ENCODE peak calls at places on chromosomes 7 and 10, in eight cellular contexts. I is AG09319; U is lower leg skin; H is activated CD4-positive, alpha-beta T cell treated with anti-CD3 and anti-CD28 coated beads, Interleukin-2, amount 50 U/mL, for 1 hour; X is A172; K is NCI-H748 treated with DMSO at 0.1 percent for 48 hours; L is HS-27A; E is GM12864. D is an unnamed sample.
A peak's percentile ranks its signal among the peaks of the same experiment; 100 is the strongest.

GRCh38 chr7:102415685-102416225 is 17.6 kb upstream of the ORAI2 start:
- DNase-seq in I (no peak), U (no peak), H (peak; percentile 35), X (no peak), K (no peak), L (no peak), E (no peak), D (no peak)

GRCh38 chr10:93673791-93674190 is 28.6 kb downstream of the FRA10AC1 start:
- DNase-seq in I (no peak), U (no peak), H (no peak), X (no peak), K (no peak), L (no peak), E (no peak), D (no peak)

GRCh38 chr10:99460070-99460469 is 29.6 kb upstream of the GOT1 start:
- DNase-seq in I (no peak), U (no peak), H (no peak), X (no peak), K (no peak), L (no peak), E (no peak), D (no peak)

GRCh38 chr7:5204546-5204945 is 14.5 kb downstream of the WIPI2 start:
- DNase-seq in I (no peak), U (no peak), H (no peak), X (no peak), K (no peak), L (no peak), E (no peak), D (no peak)

GRCh38 chr10:110006358-110007170 is 1.2 kb upstream of the ADD3 start:
- DNase-seq in I (no peak), U (peak; percentile 93), H (peak; percentile 10), X (peak; percentile 31), K (peak; percentile 8), L (peak; percentile 57), E (no peak), D (no peak)

GRCh38 chr10:90227259-90227658 is 525.9 kb downstream of the KIF20B start:
- DNase-seq in I (no peak), U (no peak), H (no peak), X (peak; percentile 98), K (no peak), L (peak; percentile 29), E (no peak), D (no peak)

GRCh38 chr7:158731761-158732160 is 27.2 kb upstream of the NCAPG2 start:
- DNase-seq in I (no peak), U (peak; percentile 56), H (no peak), X (no peak), K (peak; percentile 10), L (no peak), E (no peak), D (no peak)

GRCh38 chr7:99362801-99363200 is 11.7 kb upstream of the ARPC1B start:
- DNase-seq in I (peak; percentile 96), U (no peak), H (no peak), X (peak; percentile 56), K (no peak), L (no peak), E (no peak), D (no peak)

GRCh38 chr7:41886257-41886905 is 183.5 kb upstream of the INHBA start:
- DNase-seq in I (peak; percentile 44), U (no peak), H (no peak), X (peak; percentile 84), K (no peak), L (peak; percentile 52), E (no peak), D (no peak)

GRCh38 chr10:37456456-37456855 is 331.1 kb downstream of the ANKRD30A start:
- DNase-seq in I (no peak), U (no peak), H (no peak), X (no peak), K (no peak), L (no peak), E (no peak), D (no peak)

GRCh38 chr7:657565-658119 is 68.9 kb upstream of the DNAAF5 start:
- DNase-seq in I (no peak), U (no peak), H (no peak), X (no peak), K (no peak), L (no peak), E (no peak), D (no peak)

GRCh38 chr7:114759347-114760062 is 162.4 kb upstream of the MDFIC start:
- DNase-seq in I (no peak), U (no peak), H (no peak), X (no peak), K (peak; percentile 98), L (no peak), E (no peak), D (no peak)

GRCh38 chr10:125431149-125431548 is 251.8 kb downstream of the TEX36 start:
- DNase-seq in I (no peak), U (peak; percentile 18), H (no peak), X (no peak), K (no peak), L (no peak), E (no peak), D (no peak)

GRCh38 chr7:66359656-66360211 is 154.6 kb downstream of the TPST1 start:
- DNase-seq in I (peak; percentile 8), U (peak; percentile 84), H (no peak), X (no peak), K (no peak), L (no peak), E (no peak), D (no peak)

GRCh38 chr10:123398180-123398591 is 244.0 kb downstream of the BUB3 start:
- DNase-seq in I (no peak), U (no peak), H (no peak), X (no peak), K (no peak), L (no peak), E (peak; percentile 99), D (no peak)

GRCh38 chr10:66982792-66983481 is 57.1 kb downstream of the LRRTM3 start:
- DNase-seq in I (no peak), U (no peak), H (no peak), X (no peak), K (peak; percentile 46), L (no peak), E (no peak), D (no peak)

GRCh38 chr10:114026189-114027040 is 17.3 kb upstream of the ADRB1 start:
- DNase-seq in I (no peak), U (no peak), H (no peak), X (peak; percentile 95), K (no peak), L (peak; percentile 59), E (peak; percentile 42), D (no peak)

D was measured in esophagus squamous epithelium.